ENCODE peak calls at places on chromosomes 7 and 10, in eight cellular contexts. Q is C1 segment of cervical spinal cord; R is K562; J is heart left ventricle; O is activated naive CD8-positive, alpha-beta T cell treated with anti-CD3 and anti-CD28 coated beads, Interleukin-2, amount 50 U/mL, for 16 hours; N is activated naive CD4-positive, alpha-beta T cell treated with anti-CD3 and anti-CD28 coated beads, Interleukin-2, amount 10 ng/mL, durations not matched to agents 7 days and 5 days; H is stimulated activated CD8-positive, alpha-beta memory T cell treated with anti-CD3 and anti-CD28 coated beads, Interleukin-4, amount 100 ng/mL, for 48 hours; M is substantia nigra. Z is an unnamed sample.

GRCh38 chr7:158097106-158097505 is 490.5 kb downstream of the PTPRN2 start:
- DNase-seq in Q (no peak), R (no peak), J (no peak), O (no peak), N (no peak), H (no peak), M (no peak), Z (no peak)

GRCh38 chr7:36138209-36138608 is 14.8 kb upstream of the EEPD1 start:
- DNase-seq in Q (no peak), R (no peak), J (no peak), O (no peak), N (no peak), H (no peak), M (no peak), Z (no peak)

GRCh38 chr10:96690755-96691730 is 29.3 kb downstream of the PIK3AP1 start:
- DNase-seq in Q (no peak), R (no peak), J (no peak), O (no peak), N (no peak), H (no peak), M (no peak), Z (no peak)

GRCh38 chr10:3471927-3472704 is 299.5 kb upstream of the PITRM1 start:
- DNase-seq in Q (peak; percentile 69), R (no peak), J (no peak), O (no peak), N (no peak), H (no peak), M (peak; percentile 47), Z (no peak)

GRCh38 chr10:23047201-23048050 is 48.0 kb upstream of the MSRB2 start:
- DNase-seq in Q (no peak), R (peak; percentile 77), J (no peak), O (no peak), N (no peak), H (no peak), M (no peak), Z (no peak)

GRCh38 chr7:50962962-50963374 is 180.3 kb upstream of the GRB10 start:
- DNase-seq in Q (no peak), R (peak; percentile 57), J (peak; percentile 85), O (no peak), N (no peak), H (no peak), M (peak; percentile 22), Z (peak; percentile 32)

GRCh38 chr10:14383266-14383665 is 52.5 kb upstream of the FRMD4A start:
- DNase-seq in Q (no peak), R (no peak), J (no peak), O (no peak), N (no peak), H (no peak), M (no peak), Z (no peak)

GRCh38 chr10:5588080-5588453 is 63.3 kb downstream of the CALML3 start:
- DNase-seq in Q (no peak), R (no peak), J (no peak), O (no peak), N (no peak), H (no peak), M (no peak), Z (no peak)

GRCh38 chr10:78889536-78890063 is 179.2 kb upstream of the ZMIZ1 start:
- DNase-seq in Q (no peak), R (no peak), J (no peak), O (no peak), N (no peak), H (no peak), M (no peak), Z (no peak)

GRCh38 chr10:89233033-89233432 is 18.5 kb downstream of the LIPA start:
- DNase-seq in Q (peak; percentile 25), R (no peak), J (no peak), O (no peak), N (no peak), H (no peak), M (no peak), Z (no peak)

GRCh38 chr10:12533151-12533550 is 183.8 kb downstream of the CAMK1D start:
- DNase-seq in Q (no peak), R (no peak), J (no peak), O (no peak), N (no peak), H (no peak), M (no peak), Z (no peak)

GRCh38 chr10:34254596-34254995 is 560.5 kb downstream of the PARD3 start:
- DNase-seq in Q (no peak), R (no peak), J (no peak), O (no peak), N (no peak), H (peak; percentile 27), M (peak; percentile 3), Z (no peak)

GRCh38 chr7:122764902-122765301 is 62.2 kb upstream of the RNF148 start:
- DNase-seq in Q (no peak), R (no peak), J (no peak), O (no peak), N (no peak), H (no peak), M (no peak), Z (no peak)

GRCh38 chr10:11245510-11245909 is 227.8 kb downstream of the CELF2 start:
- DNase-seq in Q (no peak), R (no peak), J (no peak), O (no peak), N (no peak), H (no peak), M (no peak), Z (no peak)